ENCODE peak calls at places on chromosomes 13 and 19, in six cellular contexts. One of them, this sample, is unnamed.

GRCh38 chr13:33303885-33304284 is 18.3 kb upstream of the STARD13 start:
- DNase-seq in heart right ventricle: no peak
- DNase-seq in activated T-cell treated with anti-CD3 and anti-CD28 coated beads for 1 hour: no peak
- DNase-seq in DMS53: no peak
- DNase-seq in renal cortical epithelial cell: peak
- DNase-seq in H9: no peak
- DNase-seq in this sample: no peak

GRCh38 chr13:83780201-83780600 is 102.1 kb downstream of the SLITRK1 start:
- DNase-seq in activated T-cell treated with anti-CD3 and anti-CD28 coated beads for 1 hour: no peak
- DNase-seq in renal cortical epithelial cell: peak
- DNase-seq in heart right ventricle: no peak
- DNase-seq in H9: peak
- DNase-seq in DMS53: peak
- DNase-seq in this sample: peak

GRCh38 chr13:29676535-29676934 is 81.0 kb upstream of the SLC7A1 start:
- DNase-seq in activated T-cell treated with anti-CD3 and anti-CD28 coated beads for 1 hour: no peak
- DNase-seq in heart right ventricle: no peak
- DNase-seq in H9: no peak
- DNase-seq in renal cortical epithelial cell: peak
- DNase-seq in DMS53: no peak
- DNase-seq in this sample: no peak

GRCh38 chr19:44905437-44906160 is at the start of gene APOE:
- DNase-seq in activated T-cell treated with anti-CD3 and anti-CD28 coated beads for 1 hour: no peak
- DNase-seq in H9: peak
- DNase-seq in DMS53: peak
- DNase-seq in heart right ventricle: no peak
- DNase-seq in renal cortical epithelial cell: no peak
- DNase-seq in this sample: peak

GRCh38 chr19:34867631-34868030 is 59.1 kb upstream of the ZNF30 start:
- DNase-seq in DMS53: no peak
- DNase-seq in activated T-cell treated with anti-CD3 and anti-CD28 coated beads for 1 hour: no peak
- DNase-seq in renal cortical epithelial cell: no peak
- DNase-seq in heart right ventricle: no peak
- DNase-seq in H9: no peak
- DNase-seq in this sample: no peak

GRCh38 chr19:13729859-13730258 is 34.5 kb upstream of the MRI1 start:
- DNase-seq in renal cortical epithelial cell: peak
- DNase-seq in activated T-cell treated with anti-CD3 and anti-CD28 coated beads for 1 hour: no peak
- DNase-seq in H9: no peak
- DNase-seq in heart right ventricle: no peak
- DNase-seq in DMS53: no peak
- DNase-seq in this sample: no peak

GRCh38 chr19:43934055-43934984 is 762 bp downstream of the ZNF45 start:
- DNase-seq in H9: no peak
- DNase-seq in heart right ventricle: no peak
- DNase-seq in activated T-cell treated with anti-CD3 and anti-CD28 coated beads for 1 hour: no peak
- DNase-seq in renal cortical epithelial cell: peak
- DNase-seq in DMS53: peak
- DNase-seq in this sample: no peak

GRCh38 chr19:23002690-23003422 is at the start of gene ZNF728:
- DNase-seq in H9: no peak
- DNase-seq in activated T-cell treated with anti-CD3 and anti-CD28 coated beads for 1 hour: no peak
- DNase-seq in heart right ventricle: peak
- DNase-seq in DMS53: no peak
- DNase-seq in renal cortical epithelial cell: no peak
- DNase-seq in this sample: no peak

GRCh38 chr19:294819-295686 is 3.9 kb upstream of the PLPP2 start:
- DNase-seq in DMS53: peak
- DNase-seq in renal cortical epithelial cell: no peak
- DNase-seq in activated T-cell treated with anti-CD3 and anti-CD28 coated beads for 1 hour: peak
- DNase-seq in H9: peak
- DNase-seq in heart right ventricle: no peak
- DNase-seq in this sample: peak

GRCh38 chr19:49224856-49225255 is 67.3 kb downstream of the TRPM4 start:
- DNase-seq in renal cortical epithelial cell: peak
- DNase-seq in DMS53: peak
- DNase-seq in heart right ventricle: no peak
- DNase-seq in H9: peak
- DNase-seq in activated T-cell treated with anti-CD3 and anti-CD28 coated beads for 1 hour: no peak
- DNase-seq in this sample: peak

GRCh38 chr13:85497652-85498051 is 301.6 kb downstream of the SLITRK6 start:
- DNase-seq in H9: no peak
- DNase-seq in activated T-cell treated with anti-CD3 and anti-CD28 coated beads for 1 hour: no peak
- DNase-seq in renal cortical epithelial cell: no peak
- DNase-seq in heart right ventricle: no peak
- DNase-seq in DMS53: no peak
- DNase-seq in this sample: no peak

GRCh38 chr13:46982856-46983582 is 86.2 kb upstream of the HTR2A start:
- DNase-seq in renal cortical epithelial cell: no peak
- DNase-seq in activated T-cell treated with anti-CD3 and anti-CD28 coated beads for 1 hour: no peak
- DNase-seq in heart right ventricle: no peak
- DNase-seq in H9: no peak
- DNase-seq in DMS53: peak
- DNase-seq in this sample: no peak

GRCh38 chr19:51417107-51417806 is at the start of gene SIGLEC10:
- DNase-seq in renal cortical epithelial cell: no peak
- DNase-seq in DMS53: no peak
- DNase-seq in H9: peak
- DNase-seq in activated T-cell treated with anti-CD3 and anti-CD28 coated beads for 1 hour: no peak
- DNase-seq in heart right ventricle: peak
- DNase-seq in this sample: peak

GRCh38 chr13:79434578-79434977 is 28.5 kb upstream of the RBM26 start:
- DNase-seq in H9: no peak
- DNase-seq in DMS53: no peak
- DNase-seq in heart right ventricle: no peak
- DNase-seq in renal cortical epithelial cell: no peak
- DNase-seq in activated T-cell treated with anti-CD3 and anti-CD28 coated beads for 1 hour: no peak
- DNase-seq in this sample: no peak

GRCh38 chr19:52651956-52652355 is 13.8 kb upstream of the ZNF83 start:
- DNase-seq in renal cortical epithelial cell: no peak
- DNase-seq in activated T-cell treated with anti-CD3 and anti-CD28 coated beads for 1 hour: no peak
- DNase-seq in H9: no peak
- DNase-seq in heart right ventricle: no peak
- DNase-seq in DMS53: no peak
- DNase-seq in this sample: no peak

GRCh38 chr13:23743717-23744116 is 145.5 kb downstream of the MIPEP start:
- DNase-seq in heart right ventricle: no peak
- DNase-seq in H9: no peak
- DNase-seq in renal cortical epithelial cell: no peak
- DNase-seq in activated T-cell treated with anti-CD3 and anti-CD28 coated beads for 1 hour: no peak
- DNase-seq in DMS53: peak
- DNase-seq in this sample: no peak